ENCODE peak calls at places on chromosomes 16 and 17, in eight cellular contexts. One of them, this sample, is unnamed. For H3K4me1, the result is how much of the 10 kb centered on the place peaks cover.

GRCh38 chr17:43384476-43384862 is 14.3 kb upstream of the ARL4D start:
- DNase-seq in GM23338: no peak
- DNase-seq in neural progenitor cell: no peak
- DNase-seq in HCT116: no peak
- DNase-seq in K562: no peak
- DNase-seq in A549: no peak
- DNase-seq in keratinocyte: no peak
- DNase-seq in GM23248: no peak
- DNase-seq in this sample: no peak

GRCh38 chr16:9169094-9169493 is 77.7 kb downstream of the HAPSTR1 start:
- DNase-seq in GM23338: no peak
- DNase-seq in neural progenitor cell: no peak
- DNase-seq in HCT116: no peak
- DNase-seq in K562: no peak
- DNase-seq in A549: no peak
- DNase-seq in keratinocyte: no peak
- DNase-seq in GM23248: no peak
- DNase-seq in this sample: no peak

GRCh38 chr17:36939059-36939943 is 2.0 kb downstream of the LHX1 start:
- DNase-seq in GM23338: no peak
- DNase-seq in neural progenitor cell: peak
- DNase-seq in HCT116: no peak
- DNase-seq in K562: no peak
- DNase-seq in A549: no peak
- DNase-seq in keratinocyte: no peak
- DNase-seq in GM23248: no peak
- DNase-seq in this sample: no peak

GRCh38 chr17:41775394-41776226 is 10.9 kb downstream of the JUP start:
- DNase-seq in GM23338: peak
- DNase-seq in neural progenitor cell: peak
- DNase-seq in HCT116: no peak
- DNase-seq in K562: no peak
- DNase-seq in A549: peak
- DNase-seq in keratinocyte: no peak
- DNase-seq in GM23248: no peak
- DNase-seq in this sample: no peak

GRCh38 chr17:78390241-78391050 is 12.0 kb downstream of the PGS1 start:
- DNase-seq in GM23338: peak
- DNase-seq in neural progenitor cell: no peak
- DNase-seq in HCT116: no peak
- DNase-seq in K562: no peak
- DNase-seq in A549: peak
- DNase-seq in keratinocyte: no peak
- DNase-seq in GM23248: peak
- DNase-seq in this sample: no peak

GRCh38 chr16:84228321-84228838 is 11.4 kb downstream of the KCNG4 start:
- DNase-seq in GM23338: peak
- DNase-seq in neural progenitor cell: peak
- DNase-seq in HCT116: peak
- DNase-seq in K562: peak
- DNase-seq in A549: peak
- DNase-seq in keratinocyte: no peak
- DNase-seq in GM23248: peak
- DNase-seq in this sample: no peak

GRCh38 chr17:78592991-78593329 is 15.8 kb upstream of the DNAH17 start:
- DNase-seq in GM23338: no peak
- DNase-seq in neural progenitor cell: no peak
- DNase-seq in HCT116: no peak
- DNase-seq in K562: no peak
- DNase-seq in A549: peak
- DNase-seq in keratinocyte: no peak
- DNase-seq in GM23248: no peak
- DNase-seq in this sample: no peak

GRCh38 chr17:66420961-66421371 is 118.6 kb downstream of the PRKCA start:
- DNase-seq in GM23338: no peak
- DNase-seq in neural progenitor cell: no peak
- DNase-seq in HCT116: no peak
- DNase-seq in K562: no peak
- DNase-seq in A549: peak
- DNase-seq in keratinocyte: no peak
- DNase-seq in GM23248: peak
- DNase-seq in this sample: no peak

GRCh38 chr17:35542990-35543389 is 5.5 kb upstream of the SLFN12L start:
- DNase-seq in GM23338: no peak
- DNase-seq in neural progenitor cell: no peak
- DNase-seq in HCT116: no peak
- DNase-seq in K562: no peak
- DNase-seq in A549: no peak
- DNase-seq in keratinocyte: no peak
- DNase-seq in GM23248: no peak
- DNase-seq in this sample: no peak

GRCh38 chr17:78658281-78658785 is 81.1 kb upstream of the DNAH17 start:
- DNase-seq in GM23338: no peak
- DNase-seq in neural progenitor cell: no peak
- DNase-seq in HCT116: no peak
- DNase-seq in K562: no peak
- DNase-seq in A549: no peak
- DNase-seq in keratinocyte: no peak
- DNase-seq in GM23248: peak
- DNase-seq in this sample: no peak

GRCh38 chr16:12340151-12340733 is 363.7 kb downstream of the SNX29 start:
- DNase-seq in GM23338: peak
- DNase-seq in neural progenitor cell: peak
- DNase-seq in HCT116: peak
- DNase-seq in K562: peak
- DNase-seq in A549: peak
- DNase-seq in keratinocyte: no peak
- DNase-seq in GM23248: peak
- DNase-seq in this sample: peak

GRCh38 chr17:73343739-73344454 is 32.1 kb upstream of the CDC42EP4 start:
- DNase-seq in GM23338: no peak
- DNase-seq in neural progenitor cell: no peak
- DNase-seq in HCT116: no peak
- DNase-seq in K562: no peak
- DNase-seq in A549: no peak
- DNase-seq in keratinocyte: no peak
- DNase-seq in GM23248: peak
- DNase-seq in this sample: no peak

GRCh38 chr17:48809182-48809581 is 7.8 kb downstream of the TTLL6 start:
- DNase-seq in GM23338: no peak
- DNase-seq in neural progenitor cell: no peak
- DNase-seq in HCT116: no peak
- DNase-seq in K562: no peak
- DNase-seq in A549: peak
- DNase-seq in keratinocyte: no peak
- DNase-seq in GM23248: no peak
- DNase-seq in this sample: no peak

GRCh38 chr16:3140603-3141427 is 6.0 kb downstream of the ZNF213 start:
- DNase-seq in GM23338: no peak
- DNase-seq in neural progenitor cell: no peak
- DNase-seq in HCT116: no peak
- DNase-seq in K562: no peak
- DNase-seq in A549: no peak
- DNase-seq in keratinocyte: no peak
- DNase-seq in GM23248: no peak
- DNase-seq in this sample: no peak

GRCh38 chr17:76519048-76519614 is 17.9 kb upstream of the RHBDF2 start:
- DNase-seq in GM23338: no peak
- DNase-seq in neural progenitor cell: no peak
- DNase-seq in HCT116: no peak
- DNase-seq in K562: no peak
- DNase-seq in A549: no peak
- DNase-seq in keratinocyte: no peak
- DNase-seq in GM23248: no peak
- DNase-seq in this sample: no peak

GRCh38 chr17:21522755-21523154 is 146.6 kb downstream of the KCNJ12 start:
- DNase-seq in GM23338: no peak
- DNase-seq in neural progenitor cell: no peak
- DNase-seq in HCT116: no peak
- DNase-seq in K562: no peak
- DNase-seq in A549: no peak
- DNase-seq in keratinocyte: no peak
- DNase-seq in GM23248: no peak
- DNase-seq in this sample: no peak

GRCh38 chr16:12637002-12637401 is 166.7 kb downstream of the CPPED1 start:
- DNase-seq in GM23338: peak
- DNase-seq in neural progenitor cell: peak
- DNase-seq in HCT116: no peak
- DNase-seq in K562: no peak
- DNase-seq in A549: no peak
- DNase-seq in keratinocyte: no peak
- DNase-seq in GM23248: no peak
- DNase-seq in this sample: no peak

GRCh38 chr16:6016530-6017184 is 919.1 kb upstream of the EEF2KMT start:
- DNase-seq in GM23338: peak
- DNase-seq in neural progenitor cell: peak
- DNase-seq in HCT116: no peak
- DNase-seq in K562: peak
- DNase-seq in A549: peak
- DNase-seq in keratinocyte: no peak
- DNase-seq in GM23248: peak
- DNase-seq in this sample: peak

GRCh38 chr17:49723423-49723822 is 15.7 kb upstream of the SLC35B1 start:
- DNase-seq in GM23338: no peak
- DNase-seq in neural progenitor cell: no peak
- DNase-seq in HCT116: no peak
- DNase-seq in K562: no peak
- DNase-seq in A549: no peak
- DNase-seq in keratinocyte: no peak
- DNase-seq in GM23248: no peak
- DNase-seq in this sample: no peak

DNA sequence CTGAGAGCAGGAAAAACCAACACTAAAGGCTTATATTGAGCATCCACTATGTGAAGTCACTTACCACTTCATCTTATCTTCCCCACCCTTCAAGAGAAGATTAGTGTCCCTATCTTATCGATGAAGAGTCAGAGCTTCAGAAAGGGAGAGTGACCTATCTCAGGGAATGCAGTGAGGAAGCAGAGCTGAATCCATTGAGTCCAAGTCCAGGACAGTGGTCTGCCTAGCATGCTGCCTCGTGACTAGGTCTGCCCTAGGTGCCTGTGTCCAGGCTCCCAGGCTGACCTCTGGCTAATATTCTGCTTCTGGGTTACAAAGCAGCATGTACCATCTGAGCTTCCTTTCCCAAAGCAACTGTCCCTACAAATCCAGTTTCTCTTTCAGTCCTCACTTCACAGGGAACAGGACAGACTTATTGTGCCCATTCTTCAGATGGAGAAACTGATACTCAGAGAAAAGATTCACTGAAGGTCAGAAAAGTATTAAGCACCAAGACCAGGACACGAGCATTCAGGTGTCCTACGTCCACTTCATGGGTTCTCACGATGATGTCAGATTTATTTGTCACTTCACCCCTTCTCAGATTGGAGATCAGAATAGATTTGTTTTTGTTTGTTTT is 13.3 kb upstream of the FZD2 start:
- DNase-seq in GM23338: no peak
- DNase-seq in neural progenitor cell: no peak
- DNase-seq in HCT116: no peak
- DNase-seq in K562: no peak
- DNase-seq in A549: no peak
- DNase-seq in keratinocyte: no peak
- DNase-seq in GM23248: no peak
- DNase-seq in this sample: no peak
- H3K4me3 ChIP-seq in GM23338: peak
- H3K4me3 ChIP-seq in neural progenitor cell: peak
- H3K4me3 ChIP-seq in HCT116: peak
- H3K4me3 ChIP-seq in K562: no peak
- H3K4me3 ChIP-seq in A549: no peak
- H3K4me3 ChIP-seq in keratinocyte: no peak
- H3K4me3 ChIP-seq in GM23248: peak
- H3K4me3 ChIP-seq in this sample: no peak

GRCh38 chr17:4332296-4332970 is 34.0 kb downstream of the UBE2G1 start:
- DNase-seq in GM23338: peak
- DNase-seq in neural progenitor cell: peak
- DNase-seq in HCT116: no peak
- DNase-seq in K562: no peak
- DNase-seq in A549: no peak
- DNase-seq in keratinocyte: no peak
- DNase-seq in GM23248: peak
- DNase-seq in this sample: no peak
- H3K4me1 ChIP-seq in GM23338: half or more
- H3K4me1 ChIP-seq in neural progenitor cell: under half
- H3K4me1 ChIP-seq in HCT116: half or more
- H3K4me1 ChIP-seq in K562: under half
- H3K4me1 ChIP-seq in A549: half or more
- H3K4me1 ChIP-seq in keratinocyte: under half
- H3K4me1 ChIP-seq in GM23248: under half
- H3K4me1 ChIP-seq in this sample: under half

DNA sequence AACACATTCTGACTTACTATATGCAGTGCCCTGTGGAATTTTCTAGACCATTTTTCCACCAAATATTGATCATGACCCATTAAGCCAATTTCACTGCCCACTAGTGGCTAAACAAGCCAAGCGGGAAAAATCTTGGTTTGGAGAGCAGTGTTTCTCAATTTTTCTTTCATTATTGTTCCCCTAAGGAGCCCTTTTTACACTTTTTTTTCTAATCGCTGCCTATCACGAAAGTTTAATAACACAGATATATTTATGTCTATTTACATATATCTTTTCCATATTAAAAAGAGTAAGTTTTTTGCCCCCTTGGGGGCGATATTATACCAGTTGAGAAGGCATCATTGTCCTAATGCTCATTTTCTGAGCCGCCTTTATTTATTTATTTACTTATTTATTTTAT is 10.8 kb upstream of the TLCD3B start:
- DNase-seq in GM23338: peak
- DNase-seq in neural progenitor cell: no peak
- DNase-seq in HCT116: no peak
- DNase-seq in K562: no peak
- DNase-seq in A549: no peak
- DNase-seq in keratinocyte: no peak
- DNase-seq in GM23248: peak
- DNase-seq in this sample: peak
- H3K4me2 ChIP-seq in GM23338: no peak
- H3K4me2 ChIP-seq in neural progenitor cell: no peak
- H3K4me2 ChIP-seq in HCT116: no peak
- H3K4me2 ChIP-seq in K562: no peak
- H3K4me2 ChIP-seq in A549: no peak
- H3K4me2 ChIP-seq in keratinocyte: no peak
- H3K4me2 ChIP-seq in GM23248: no peak
- H3K4me2 ChIP-seq in this sample: no peak

DNA sequence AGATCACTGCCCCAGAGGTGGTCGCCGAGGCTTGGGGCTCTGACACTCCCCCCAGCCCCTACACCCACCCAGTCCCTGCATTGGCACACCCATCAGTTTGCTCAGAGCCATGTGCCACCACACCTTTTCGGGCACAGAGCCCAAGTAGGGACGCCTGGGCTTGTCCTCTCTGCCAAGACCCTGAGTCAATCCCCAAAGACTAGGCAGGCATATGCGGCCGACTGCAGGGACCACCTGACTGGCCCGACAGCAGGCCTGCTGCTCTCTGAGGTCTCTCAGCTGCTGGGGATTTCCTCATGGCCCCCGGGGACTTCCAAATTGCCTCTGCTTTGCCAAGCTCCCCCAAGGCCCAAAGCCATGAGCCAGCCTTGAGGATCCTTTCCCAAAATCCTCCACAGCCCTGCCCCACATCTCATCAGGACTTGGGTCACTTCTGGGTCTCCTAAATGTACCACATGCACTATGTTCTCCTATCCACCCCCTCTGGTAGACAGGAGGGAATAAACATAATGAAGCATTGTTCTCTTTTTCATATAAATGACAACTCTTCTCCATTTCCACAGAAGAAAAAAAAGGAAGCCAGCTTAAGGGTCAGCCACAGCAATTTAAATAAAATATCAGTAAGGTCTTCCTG is 30.6 kb downstream of the MYO18A start:
- DNase-seq in GM23338: no peak
- DNase-seq in neural progenitor cell: no peak
- DNase-seq in HCT116: no peak
- DNase-seq in K562: no peak
- DNase-seq in A549: no peak
- DNase-seq in keratinocyte: peak
- DNase-seq in GM23248: peak
- DNase-seq in this sample: peak
- H3K4me3 ChIP-seq in GM23338: peak
- H3K4me3 ChIP-seq in neural progenitor cell: peak
- H3K4me3 ChIP-seq in HCT116: peak
- H3K4me3 ChIP-seq in K562: no peak
- H3K4me3 ChIP-seq in A549: peak
- H3K4me3 ChIP-seq in keratinocyte: no peak
- H3K4me3 ChIP-seq in GM23248: peak
- H3K4me3 ChIP-seq in this sample: peak